ENCODE peak calls at places on chromosomes 7 and 10, in four cellular contexts. One of them, this sample, is unnamed.

GRCh38 chr10:69854685-69855345 is 53.1 kb downstream of the COL13A1 start:
- DNase-seq in psoas muscle: peak; percentile 15
- DNase-seq in tibial artery: no peak
- DNase-seq in BE2C: no peak
- DNase-seq in this sample: no peak

GRCh38 chr10:77300682-77301081 is 336.9 kb downstream of the KCNMA1 start:
- DNase-seq in tibial artery: no peak
- DNase-seq in BE2C: no peak
- DNase-seq in psoas muscle: no peak
- DNase-seq in this sample: no peak

GRCh38 chr10:109933984-109934565 is 10.8 kb upstream of the XPNPEP1 start:
- DNase-seq in tibial artery: no peak
- DNase-seq in psoas muscle: no peak
- DNase-seq in BE2C: no peak
- DNase-seq in this sample: no peak

GRCh38 chr7:151497306-151497871 is 22.3 kb downstream of the RHEB start:
- DNase-seq in tibial artery: no peak
- DNase-seq in psoas muscle: no peak
- DNase-seq in BE2C: no peak
- DNase-seq in this sample: no peak

GRCh38 chr7:6526997-6527378 is 24.3 kb downstream of the GRID2IP start:
- DNase-seq in tibial artery: no peak
- DNase-seq in BE2C: no peak
- DNase-seq in psoas muscle: no peak
- DNase-seq in this sample: no peak

GRCh38 chr10:112711366-112711765 is 238.7 kb upstream of the TCF7L2 start:
- DNase-seq in tibial artery: no peak
- DNase-seq in BE2C: no peak
- DNase-seq in psoas muscle: no peak
- DNase-seq in this sample: no peak

GRCh38 chr10:5563991-5564536 is 39.3 kb downstream of the CALML3 start:
- DNase-seq in tibial artery: peak; percentile 76
- DNase-seq in BE2C: no peak
- DNase-seq in psoas muscle: peak; percentile 46
- DNase-seq in this sample: no peak

GRCh38 chr7:145784809-145785780 is 331.5 kb upstream of the CNTNAP2 start:
- DNase-seq in psoas muscle: no peak
- DNase-seq in tibial artery: no peak
- DNase-seq in BE2C: no peak
- DNase-seq in this sample: no peak

GRCh38 chr10:119120413-119120867 is 16.5 kb downstream of the DENND10 start:
- DNase-seq in BE2C: no peak
- DNase-seq in tibial artery: no peak
- DNase-seq in psoas muscle: no peak
- DNase-seq in this sample: no peak

GRCh38 chr7:129713544-129713943 is 102.0 kb downstream of the NRF1 start:
- DNase-seq in BE2C: peak; percentile 46
- DNase-seq in tibial artery: no peak
- DNase-seq in psoas muscle: no peak
- DNase-seq in this sample: no peak

GRCh38 chr7:27901028-27901760 is 161.2 kb downstream of the TAX1BP1 start:
- DNase-seq in tibial artery: no peak
- DNase-seq in BE2C: no peak
- DNase-seq in psoas muscle: no peak
- DNase-seq in this sample: no peak

GRCh38 chr10:101224910-101225823 is 4.1 kb downstream of the LBX1 start:
- DNase-seq in tibial artery: no peak
- DNase-seq in BE2C: no peak
- DNase-seq in psoas muscle: peak; percentile 69
- DNase-seq in this sample: no peak

GRCh38 chr7:29196971-29197370 is 2.4 kb downstream of the CHN2 start:
- DNase-seq in BE2C: no peak
- DNase-seq in psoas muscle: no peak
- DNase-seq in tibial artery: no peak
- DNase-seq in this sample: no peak

GRCh38 chr7:47816647-47817046 is 131.6 kb downstream of the PKD1L1 start:
- DNase-seq in tibial artery: no peak
- DNase-seq in BE2C: no peak
- DNase-seq in psoas muscle: no peak
- DNase-seq in this sample: no peak

GRCh38 chr10:107971973-107972372 is 807.5 kb upstream of the SORCS1 start:
- DNase-seq in BE2C: no peak
- DNase-seq in psoas muscle: no peak
- DNase-seq in tibial artery: no peak
- DNase-seq in this sample: no peak

GRCh38 chr10:124649209-124649608 is 95.0 kb downstream of the FAM53B start:
- DNase-seq in tibial artery: no peak
- DNase-seq in psoas muscle: no peak
- DNase-seq in BE2C: peak; percentile 64
- DNase-seq in this sample: no peak

GRCh38 chr7:74343281-74344127 is 54.3 kb downstream of the CLIP2 start:
- DNase-seq in BE2C: no peak
- DNase-seq in tibial artery: no peak
- DNase-seq in psoas muscle: no peak
- DNase-seq in this sample: no peak

GRCh38 chr10:116460219-116460618 is 32.6 kb downstream of the PNLIPRP3 start:
- DNase-seq in tibial artery: no peak
- DNase-seq in BE2C: no peak
- DNase-seq in psoas muscle: no peak
- DNase-seq in this sample: no peak

GRCh38 chr7:79523426-79523825 is 70.0 kb upstream of the MAGI2 start:
- DNase-seq in tibial artery: no peak
- DNase-seq in BE2C: no peak
- DNase-seq in psoas muscle: no peak
- DNase-seq in this sample: no peak

GRCh38 chr10:103053659-103054581 is 135.8 kb downstream of the CNNM2 start:
- DNase-seq in tibial artery: peak; percentile 89
- DNase-seq in BE2C: peak; percentile 79
- DNase-seq in psoas muscle: peak; percentile 60
- DNase-seq in this sample: no peak
- TF ChIP-seq CTCF in tibial artery: peak; percentile 42
- TF ChIP-seq CTCF in BE2C: peak; percentile 63
- TF ChIP-seq CTCF in psoas muscle: no peak
- TF ChIP-seq CTCF in this sample: no peak

DNA sequence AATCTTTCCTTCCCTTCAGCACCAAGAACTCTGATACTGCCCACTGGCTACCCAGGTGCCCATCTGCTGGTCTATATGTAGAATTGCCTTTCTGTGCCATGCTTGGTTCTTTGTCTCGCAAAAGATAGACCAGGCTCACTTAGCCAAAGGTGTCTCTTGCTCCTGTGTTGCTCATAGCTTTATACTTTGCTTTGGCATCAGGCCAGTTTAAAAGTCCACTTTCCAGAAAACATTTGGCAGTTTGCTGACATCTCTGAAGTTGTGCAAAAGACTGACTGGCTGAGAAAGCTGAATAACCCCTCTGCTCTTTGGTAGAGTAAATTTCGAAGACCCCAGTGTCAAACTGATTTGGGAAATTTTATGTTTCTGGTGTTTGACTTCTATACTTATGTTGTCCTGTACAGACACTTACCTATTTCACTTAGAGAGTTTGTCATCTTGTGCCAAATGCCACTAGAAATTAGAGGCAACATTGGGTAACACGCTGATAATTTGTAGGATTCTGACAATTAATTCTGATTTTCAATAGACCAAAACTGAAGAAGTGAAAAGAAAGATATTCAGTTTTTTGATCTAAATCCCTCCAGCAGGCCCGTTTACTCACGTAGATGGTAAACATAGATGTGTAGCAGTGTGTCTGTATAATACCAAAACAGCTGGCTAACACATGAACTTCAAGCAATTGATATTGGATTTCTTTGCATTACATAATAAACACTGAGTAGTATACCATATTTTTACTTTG is 91.1 kb downstream of the CPED1 start:
- DNase-seq in BE2C: no peak
- DNase-seq in psoas muscle: no peak
- DNase-seq in tibial artery: no peak
- DNase-seq in this sample: no peak
- TF ChIP-seq CTCF in BE2C: no peak
- TF ChIP-seq CTCF in psoas muscle: no peak
- TF ChIP-seq CTCF in tibial artery: peak; percentile 47
- TF ChIP-seq CTCF in this sample: no peak

DNA sequence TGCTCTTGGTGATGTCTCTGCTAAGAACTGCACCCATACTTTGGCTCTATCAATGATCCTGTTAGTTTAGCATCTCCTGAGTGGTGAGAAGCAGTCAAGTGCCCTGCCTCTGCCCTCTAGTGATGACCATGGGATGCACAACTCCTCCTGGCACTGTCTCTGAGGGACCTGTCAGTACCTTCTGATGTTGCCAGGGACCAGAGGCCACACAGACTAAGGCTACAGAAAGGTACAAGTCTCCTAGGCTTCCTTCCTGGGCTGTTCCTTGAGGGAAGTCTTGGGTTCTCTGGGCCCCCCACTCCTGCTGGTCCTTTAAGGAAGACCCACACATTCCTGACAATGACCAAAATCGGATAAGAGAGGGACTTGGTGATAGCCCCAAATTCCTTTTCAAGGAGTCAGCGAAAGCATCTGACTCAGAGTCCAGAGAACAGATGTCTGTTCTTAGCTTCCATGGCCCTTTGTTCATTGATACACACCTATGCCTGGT is 15.3 kb downstream of the NKX2-3 start:
- DNase-seq in psoas muscle: no peak
- DNase-seq in BE2C: no peak
- DNase-seq in tibial artery: no peak
- DNase-seq in this sample: no peak
- TF ChIP-seq CTCF in psoas muscle: peak; percentile 23
- TF ChIP-seq CTCF in BE2C: peak; percentile 42
- TF ChIP-seq CTCF in tibial artery: no peak
- TF ChIP-seq CTCF in this sample: no peak

DNA sequence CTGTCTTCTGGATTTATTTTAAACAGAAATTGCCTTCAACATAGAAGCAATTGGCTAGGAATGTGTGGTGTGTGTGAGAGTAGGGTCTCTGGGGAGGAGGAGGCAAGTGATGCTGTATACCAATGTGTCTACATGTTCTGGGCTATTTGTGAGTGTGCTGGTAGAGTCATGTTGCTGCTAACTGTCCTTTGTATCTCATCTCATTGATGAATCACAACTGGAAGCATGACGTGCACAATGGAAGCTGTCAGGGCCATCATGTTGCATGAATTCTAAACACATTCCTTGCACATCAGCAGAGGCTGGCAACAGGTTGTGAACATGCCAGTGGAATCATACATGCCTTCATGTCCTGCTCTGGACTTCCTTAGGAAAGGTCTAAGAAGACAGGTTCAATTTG is 199.7 kb downstream of the BMPER start:
- DNase-seq in psoas muscle: no peak
- DNase-seq in tibial artery: no peak
- DNase-seq in BE2C: no peak
- DNase-seq in this sample: no peak
- TF ChIP-seq CTCF in psoas muscle: no peak
- TF ChIP-seq CTCF in tibial artery: no peak
- TF ChIP-seq CTCF in BE2C: no peak
- TF ChIP-seq CTCF in this sample: no peak

DNA sequence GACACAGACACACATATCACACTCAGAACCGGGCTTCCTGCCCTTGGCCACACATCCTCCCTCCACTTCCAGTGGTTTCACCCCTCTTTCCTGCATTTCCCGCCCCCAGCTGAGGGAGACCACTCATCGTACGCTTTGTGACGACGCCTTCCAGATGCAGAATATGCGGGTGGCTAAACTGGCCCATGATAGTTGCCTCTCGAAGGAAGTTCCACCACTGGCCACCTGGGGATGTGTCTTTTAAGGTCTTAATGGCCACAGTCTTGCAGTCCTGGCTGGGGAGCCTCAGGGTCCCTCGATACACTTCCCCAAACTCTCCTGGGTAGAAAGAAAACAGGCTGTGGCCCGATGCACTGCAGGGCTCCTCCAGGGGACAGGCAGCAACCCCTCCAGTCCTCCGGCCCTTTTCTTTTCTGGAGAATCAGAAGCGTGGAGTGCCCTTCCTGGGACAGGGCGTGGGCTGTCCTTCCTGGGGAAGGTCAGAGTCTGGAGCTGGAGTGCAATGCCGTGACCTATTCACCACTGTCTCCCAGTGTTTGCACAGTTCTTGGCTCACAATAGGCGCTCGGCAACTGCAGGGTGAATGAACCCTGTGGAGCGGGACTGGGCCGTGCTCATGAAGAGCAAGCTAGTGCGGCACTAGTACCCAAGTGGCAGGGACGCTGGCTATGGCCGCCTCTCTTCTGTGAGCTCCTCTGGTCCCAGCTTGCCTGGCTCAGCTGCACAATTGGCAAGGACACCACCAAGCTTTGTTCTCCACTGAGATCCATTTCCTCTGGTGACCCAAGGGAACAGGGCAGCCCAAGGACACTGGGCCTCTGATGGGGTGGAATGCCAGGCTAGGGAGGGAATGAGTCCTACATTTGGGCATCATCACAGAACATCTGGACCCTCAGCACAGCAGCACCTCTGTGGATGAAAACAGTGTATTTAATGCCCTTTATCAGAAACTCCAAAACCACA is 13.2 kb downstream of the EPHA1 start:
- DNase-seq in tibial artery: peak; percentile 59
- DNase-seq in BE2C: no peak
- DNase-seq in psoas muscle: no peak
- DNase-seq in this sample: no peak
- TF ChIP-seq CTCF in tibial artery: no peak
- TF ChIP-seq CTCF in BE2C: no peak
- TF ChIP-seq CTCF in psoas muscle: peak; percentile 5
- TF ChIP-seq CTCF in this sample: no peak

DNA sequence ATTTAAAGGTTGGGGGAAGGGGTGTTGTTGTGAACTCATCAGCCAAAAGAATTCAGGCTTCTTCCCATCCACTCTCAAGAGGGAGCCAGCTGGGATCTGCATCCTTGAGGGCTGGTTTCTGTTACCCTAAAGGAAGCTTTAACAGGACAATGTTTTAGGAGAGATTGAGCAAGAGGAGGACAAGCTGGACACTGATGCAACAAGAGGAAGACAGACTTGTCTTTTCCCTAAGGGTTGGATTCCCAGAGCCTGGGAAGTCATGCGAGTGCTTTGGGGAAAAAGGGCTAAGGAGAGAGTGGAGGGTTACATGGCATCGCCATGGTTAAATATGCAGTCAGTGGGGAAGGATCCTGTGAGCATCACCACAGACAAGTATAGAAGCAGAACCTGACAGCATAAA is 47.6 kb upstream of the PDE1C start:
- DNase-seq in tibial artery: no peak
- DNase-seq in psoas muscle: no peak
- DNase-seq in BE2C: no peak
- DNase-seq in this sample: no peak
- TF ChIP-seq CTCF in tibial artery: no peak
- TF ChIP-seq CTCF in psoas muscle: no peak
- TF ChIP-seq CTCF in BE2C: no peak
- TF ChIP-seq CTCF in this sample: no peak

This sample was measured in omental fat pad.